ENCODE peak calls at places on chromosome 21, in six cellular contexts. L is WERI-Rb-1; V is adrenal gland; R is GM23248; H is astrocyte; W is naive thymus-derived CD4-positive, alpha-beta T cell. N is an unnamed sample.

GRCh38 chr21:46077674-46078101 is 20.2 kb upstream of the COL6A2 start:
- DNase-seq in L (peak; percentile 7), V (no peak), R (no peak), H (no peak), W (no peak), N (peak; percentile 14)

GRCh38 chr21:34983680-34984086 is 65.4 kb downstream of the RUNX1 start:
- DNase-seq in L (no peak), V (no peak), R (peak; percentile 84), H (peak; percentile 81), W (peak; percentile 30), N (no peak)

GRCh38 chr21:44736291-44737004 is 25.1 kb upstream of the TSPEAR start:
- DNase-seq in L (no peak), V (no peak), R (no peak), H (no peak), W (no peak), N (no peak)

GRCh38 chr21:32529679-32530078 is 55.6 kb downstream of the TCP10L start:
- DNase-seq in L (no peak), V (no peak), R (no peak), H (no peak), W (no peak), N (no peak)

GRCh38 chr21:14880922-14881321 is 183.9 kb downstream of the NRIP1 start:
- DNase-seq in L (no peak), V (no peak), R (peak; percentile 86), H (peak; percentile 80), W (no peak), N (no peak)

GRCh38 chr21:45581322-45581712 is 39.1 kb upstream of the SLC19A1 start:
- DNase-seq in L (peak; percentile 8), V (peak; percentile 13), R (no peak), H (no peak), W (no peak), N (no peak)

GRCh38 chr21:17730782-17731181 is 88.4 kb downstream of the C21orf91 start:
- DNase-seq in L (no peak), V (no peak), R (peak; percentile 8), H (no peak), W (no peak), N (no peak)

GRCh38 chr21:32499249-32500055 is 85.9 kb downstream of the TCP10L start:
- DNase-seq in L (no peak), V (no peak), R (peak; percentile 76), H (peak; percentile 73), W (no peak), N (peak; percentile 34)

GRCh38 chr21:46081862-46082637 is 15.9 kb upstream of the COL6A2 start:
- DNase-seq in L (no peak), V (no peak), R (no peak), H (no peak), W (no peak), N (peak; percentile 12)

GRCh38 chr21:29077651-29078090 is 4.2 kb upstream of the CCT8 start:
- DNase-seq in L (peak; percentile 38), V (peak; percentile 33), R (no peak), H (peak; percentile 9), W (peak; percentile 32), N (peak; percentile 41)

GRCh38 chr21:45542667-45543370 is 579 bp upstream of the SLC19A1 start:
- DNase-seq in L (no peak), V (peak; percentile 43), R (peak; percentile 19), H (no peak), W (no peak), N (peak; percentile 42)

GRCh38 chr21:44865561-44866280 is 7.8 kb downstream of the PTTG1IP start:
- DNase-seq in L (no peak), V (no peak), R (no peak), H (no peak), W (peak; percentile 42), N (no peak)

GRCh38 chr21:22223385-22223784 is 1225.2 kb downstream of the NCAM2 start:
- DNase-seq in L (no peak), V (no peak), R (no peak), H (no peak), W (peak; percentile 1), N (no peak)

DNA sequence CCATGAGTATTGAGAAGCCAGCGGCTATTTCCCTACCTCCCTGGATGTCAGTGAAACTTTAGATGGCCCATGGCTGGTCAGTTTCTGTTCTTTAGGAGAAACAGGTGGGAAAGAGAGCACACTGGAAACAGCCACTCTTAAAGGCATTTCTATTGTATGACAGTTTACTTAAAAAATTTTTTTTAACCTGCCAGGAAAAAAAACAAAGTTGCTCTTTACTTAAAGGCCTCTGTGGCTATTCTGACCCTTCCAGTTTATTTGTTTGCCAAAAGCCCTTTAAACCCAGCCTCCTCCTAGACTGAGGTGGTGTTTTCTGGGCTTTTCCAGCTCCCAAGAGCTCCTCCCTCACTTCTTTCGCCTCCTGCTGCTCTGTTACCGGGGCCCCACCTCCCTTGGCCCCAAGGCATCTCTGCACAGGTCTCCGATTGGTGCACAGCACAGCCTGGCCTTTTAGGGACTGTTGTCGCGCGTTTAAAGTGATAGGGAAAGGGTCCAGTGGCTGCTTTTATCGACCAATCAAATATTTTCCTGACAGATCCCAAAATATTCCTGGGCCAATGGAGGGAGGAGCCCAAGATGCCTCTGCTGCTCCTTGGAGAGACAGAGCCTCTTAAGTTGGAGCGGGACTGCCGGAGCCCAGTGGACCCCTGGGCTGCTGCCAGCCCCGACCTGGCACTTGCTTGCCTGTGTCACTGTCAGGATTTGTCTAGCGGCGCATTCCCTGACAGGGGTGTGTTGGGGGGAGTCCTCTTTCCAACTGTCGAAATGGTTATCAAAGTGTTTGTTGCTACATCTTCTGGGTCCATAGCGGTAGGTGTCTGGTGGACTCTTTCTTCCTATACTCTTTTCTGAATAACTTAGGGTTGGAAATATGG is at the start of gene SH3BGR:
- DNase-seq in L (no peak), V (no peak), R (peak; percentile 3), H (peak; percentile 17), W (no peak), N (no peak)
- H3K4me3 ChIP-seq in L (no peak within 1 kb of the TSS), V (no peak within 1 kb of the TSS), R (no peak within 1 kb of the TSS), H (no peak within 1 kb of the TSS), W (no peak within 1 kb of the TSS), N (no peak within 1 kb of the TSS)

DNA sequence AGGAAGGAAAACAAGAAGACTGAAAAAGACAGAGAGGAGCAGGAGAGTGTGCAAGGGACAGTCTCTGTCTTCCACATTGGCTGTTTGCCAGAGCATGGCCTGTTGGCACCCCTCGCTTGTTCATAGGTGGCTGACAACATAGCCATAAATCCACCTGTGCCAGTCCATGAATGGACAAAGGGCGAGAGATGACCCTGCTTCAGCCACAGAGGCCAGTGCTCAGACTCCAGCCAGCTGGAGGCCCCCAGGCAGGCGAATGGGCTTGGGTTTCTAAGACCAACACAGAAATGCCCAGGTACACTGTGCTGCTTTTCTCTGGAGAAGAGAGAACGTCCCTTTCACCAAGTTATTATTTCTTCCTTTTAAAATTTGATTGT is 60.6 kb downstream of the RIPK4 start:
- DNase-seq in L (no peak), V (no peak), R (no peak), H (no peak), W (no peak), N (no peak)
- H3K27ac ChIP-seq in L (no peak overlapping the region), V (no peak overlapping the region), R (no peak overlapping the region), H (no peak overlapping the region), W (no peak overlapping the region), N (no peak overlapping the region)

GRCh38 chr21:20968391-20968790 is 29.8 kb upstream of the NCAM2 start:
- DNase-seq in L (no peak), V (no peak), R (no peak), H (no peak), W (no peak), N (no peak)
- H3K4me3 ChIP-seq in L (no peak overlapping the region), V (no peak overlapping the region), R (no peak overlapping the region), H (no peak overlapping the region), W (no peak overlapping the region), N (no peak overlapping the region)

GRCh38 chr21:43331111-43331961 is 95.6 kb downstream of the SIK1 start:
- DNase-seq in L (no peak), V (no peak), R (no peak), H (no peak), W (no peak), N (no peak)
- H3K27ac ChIP-seq in L (no peak overlapping the region), V (peak overlapping the region; percentile 75), R (no peak overlapping the region), H (peak overlapping the region; percentile 96), W (no peak overlapping the region), N (peak overlapping the region; percentile 77)

DNA sequence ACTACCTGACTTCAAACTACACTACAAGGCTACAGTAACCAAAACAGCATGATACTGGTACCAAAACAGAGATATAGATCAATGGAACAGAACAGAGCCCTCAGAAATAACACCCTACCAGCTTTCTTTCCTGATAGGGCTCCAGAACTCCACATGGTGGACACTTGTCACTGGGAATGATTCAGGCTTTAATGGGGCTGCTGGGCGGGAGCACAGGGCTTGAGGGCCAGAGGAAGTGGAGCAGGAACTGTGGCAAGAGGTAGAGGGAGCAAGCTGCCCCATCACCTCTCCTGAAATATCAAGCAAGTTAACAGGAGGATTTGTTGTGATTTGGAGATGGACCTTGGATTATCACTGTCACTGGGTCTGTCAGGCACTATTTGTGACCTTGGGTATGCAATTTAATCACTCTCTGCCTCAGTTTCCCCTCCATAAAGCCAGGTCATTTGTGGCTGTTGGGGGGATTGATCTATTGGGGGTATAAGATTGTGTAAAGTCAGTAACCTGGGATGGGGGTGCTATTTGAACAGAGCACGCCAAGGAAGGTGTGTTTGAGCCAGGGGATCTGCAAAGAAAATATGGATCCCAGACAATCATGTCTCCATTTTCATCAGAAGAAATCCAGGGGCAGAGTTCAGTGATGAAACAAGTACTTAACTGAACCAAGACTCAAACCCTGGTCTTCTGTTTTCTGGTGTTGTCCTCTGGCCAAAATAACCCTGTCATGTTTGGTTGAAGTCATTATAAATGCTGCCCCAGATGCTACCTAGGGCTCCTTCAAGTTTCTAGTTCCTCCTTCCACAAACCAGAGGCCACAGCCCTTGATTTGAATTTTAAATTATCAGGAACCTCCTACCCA is 25.2 kb downstream of the ETS2 start:
- DNase-seq in L (no peak), V (no peak), R (no peak), H (no peak), W (no peak), N (no peak)
- H3K4me3 ChIP-seq in L (no peak overlapping the region), V (no peak overlapping the region), R (no peak overlapping the region), H (no peak overlapping the region), W (no peak overlapping the region), N (no peak overlapping the region)

GRCh38 chr21:36068748-36069398 is 951 bp upstream of the CBR1 start:
- DNase-seq in L (no peak), V (no peak), R (no peak), H (no peak), W (no peak), N (no peak)
- H3K27ac ChIP-seq in L (no peak overlapping the region), V (peak overlapping the region; percentile 88), R (peak overlapping the region; percentile 81), H (no peak overlapping the region), W (no peak overlapping the region), N (peak overlapping the region; percentile 75)